ENCODE peak calls at places on chromosomes 11 and 22, in six cellular contexts. One of them, this sample, is unnamed.

GRCh38 chr22:30234786-30235470 is 11.6 kb downstream of the LIF start:
- DNase-seq in HEK293T: no peak
- DNase-seq in A549: no peak
- DNase-seq in GM12878: no peak
- DNase-seq in K562: no peak
- DNase-seq in HepG2: no peak
- DNase-seq in this sample: peak; percentile 82

GRCh38 chr11:16408619-16409018 is 52.3 kb upstream of the SOX6 start:
- DNase-seq in HEK293T: no peak
- DNase-seq in A549: no peak
- DNase-seq in GM12878: no peak
- DNase-seq in K562: peak; percentile 19
- DNase-seq in HepG2: no peak
- DNase-seq in this sample: no peak

GRCh38 chr22:46738961-46739870 is 1.2 kb upstream of the CERK start:
- DNase-seq in HEK293T: no peak
- DNase-seq in A549: peak; percentile 89
- DNase-seq in GM12878: no peak
- DNase-seq in K562: peak; percentile 22
- DNase-seq in HepG2: peak; percentile 75
- DNase-seq in this sample: peak; percentile 72

GRCh38 chr11:6572215-6572614 is 31.2 kb downstream of the RRP8 start:
- DNase-seq in HEK293T: no peak
- DNase-seq in A549: no peak
- DNase-seq in GM12878: no peak
- DNase-seq in K562: no peak
- DNase-seq in HepG2: no peak
- DNase-seq in this sample: peak; percentile 84

GRCh38 chr11:44875056-44875455 is 75.6 kb downstream of the TP53I11 start:
- DNase-seq in HEK293T: no peak
- DNase-seq in A549: no peak
- DNase-seq in GM12878: no peak
- DNase-seq in K562: no peak
- DNase-seq in HepG2: no peak
- DNase-seq in this sample: no peak

GRCh38 chr11:115505165-115505564 is 950 bp upstream of the CADM1 start:
- DNase-seq in HEK293T: peak; percentile 33
- DNase-seq in A549: no peak
- DNase-seq in GM12878: no peak
- DNase-seq in K562: no peak
- DNase-seq in HepG2: no peak
- DNase-seq in this sample: no peak

GRCh38 chr11:103488021-103488420 is 378.8 kb downstream of the DYNC2H1 start:
- DNase-seq in HEK293T: no peak
- DNase-seq in A549: no peak
- DNase-seq in GM12878: no peak
- DNase-seq in K562: no peak
- DNase-seq in HepG2: no peak
- DNase-seq in this sample: no peak

GRCh38 chr11:114263510-114264170 is 32.6 kb upstream of the NNMT start:
- DNase-seq in HEK293T: no peak
- DNase-seq in A549: no peak
- DNase-seq in GM12878: no peak
- DNase-seq in K562: no peak
- DNase-seq in HepG2: no peak
- DNase-seq in this sample: no peak

GRCh38 chr11:2166091-2166851 is 5.3 kb upstream of the INS start:
- DNase-seq in HEK293T: peak; percentile 65
- DNase-seq in A549: peak; percentile 42
- DNase-seq in GM12878: no peak
- DNase-seq in K562: peak; percentile 55
- DNase-seq in HepG2: no peak
- DNase-seq in this sample: no peak

GRCh38 chr11:105344938-105345337 is 205.4 kb upstream of the CARD18 start:
- DNase-seq in HEK293T: no peak
- DNase-seq in A549: no peak
- DNase-seq in GM12878: no peak
- DNase-seq in K562: no peak
- DNase-seq in HepG2: no peak
- DNase-seq in this sample: no peak

GRCh38 chr11:15158351-15159015 is 43.8 kb downstream of the INSC start:
- DNase-seq in HEK293T: no peak
- DNase-seq in A549: no peak
- DNase-seq in GM12878: no peak
- DNase-seq in K562: no peak
- DNase-seq in HepG2: no peak
- DNase-seq in this sample: peak; percentile 88

GRCh38 chr11:4826425-4826824 is 5.3 kb downstream of the OR51F2 start:
- DNase-seq in HEK293T: no peak
- DNase-seq in A549: no peak
- DNase-seq in GM12878: no peak
- DNase-seq in K562: no peak
- DNase-seq in HepG2: no peak
- DNase-seq in this sample: peak; percentile 44

GRCh38 chr11:56521955-56522354 is 21.1 kb downstream of the OR5M11 start:
- DNase-seq in HEK293T: no peak
- DNase-seq in A549: peak; percentile 47
- DNase-seq in GM12878: no peak
- DNase-seq in K562: no peak
- DNase-seq in HepG2: peak; percentile 2
- DNase-seq in this sample: no peak

GRCh38 chr11:74195828-74196227 is 24.7 kb downstream of the PPME1 start:
- DNase-seq in HEK293T: no peak
- DNase-seq in A549: no peak
- DNase-seq in GM12878: no peak
- DNase-seq in K562: no peak
- DNase-seq in HepG2: no peak
- DNase-seq in this sample: peak; percentile 26

GRCh38 chr11:122601131-122602125 is 54.1 kb upstream of the UBASH3B start:
- DNase-seq in HEK293T: no peak
- DNase-seq in A549: peak; percentile 56
- DNase-seq in GM12878: no peak
- DNase-seq in K562: no peak
- DNase-seq in HepG2: peak; percentile 40
- DNase-seq in this sample: peak; percentile 69

GRCh38 chr11:83035070-83035854 is 36.4 kb downstream of the RAB30 start:
- DNase-seq in HEK293T: no peak
- DNase-seq in A549: no peak
- DNase-seq in GM12878: no peak
- DNase-seq in K562: no peak
- DNase-seq in HepG2: no peak
- DNase-seq in this sample: no peak

GRCh38 chr11:14973621-14974020 is 1.5 kb upstream of the CALCA start:
- DNase-seq in HEK293T: no peak
- DNase-seq in A549: no peak
- DNase-seq in GM12878: no peak
- DNase-seq in K562: no peak
- DNase-seq in HepG2: no peak
- DNase-seq in this sample: peak; percentile 4

GRCh38 chr11:115848614-115849013 is 344.4 kb upstream of the CADM1 start:
- DNase-seq in HEK293T: no peak
- DNase-seq in A549: no peak
- DNase-seq in GM12878: no peak
- DNase-seq in K562: no peak
- DNase-seq in HepG2: no peak
- DNase-seq in this sample: no peak

GRCh38 chr11:83472831-83473230 is 186.7 kb upstream of the CCDC90B start:
- DNase-seq in HEK293T: no peak
- DNase-seq in A549: no peak
- DNase-seq in GM12878: no peak
- DNase-seq in K562: no peak
- DNase-seq in HepG2: no peak
- DNase-seq in this sample: no peak

GRCh38 chr11:114416441-114416928 is 16.0 kb downstream of the RBM7 start:
- DNase-seq in HEK293T: no peak
- DNase-seq in A549: no peak
- DNase-seq in GM12878: no peak
- DNase-seq in K562: no peak
- DNase-seq in HepG2: no peak
- DNase-seq in this sample: peak; percentile 33

GRCh38 chr11:114848027-114848426 is 169.7 kb downstream of the NXPE2 start:
- DNase-seq in HEK293T: no peak
- DNase-seq in A549: no peak
- DNase-seq in GM12878: no peak
- DNase-seq in K562: no peak
- DNase-seq in HepG2: no peak
- DNase-seq in this sample: no peak

GRCh38 chr11:116931206-116931953 is 94.0 kb upstream of the APOA1 start:
- DNase-seq in HEK293T: no peak
- DNase-seq in A549: peak; percentile 56
- DNase-seq in GM12878: no peak
- DNase-seq in K562: peak; percentile 26
- DNase-seq in HepG2: no peak
- DNase-seq in this sample: peak; percentile 53

DNA sequence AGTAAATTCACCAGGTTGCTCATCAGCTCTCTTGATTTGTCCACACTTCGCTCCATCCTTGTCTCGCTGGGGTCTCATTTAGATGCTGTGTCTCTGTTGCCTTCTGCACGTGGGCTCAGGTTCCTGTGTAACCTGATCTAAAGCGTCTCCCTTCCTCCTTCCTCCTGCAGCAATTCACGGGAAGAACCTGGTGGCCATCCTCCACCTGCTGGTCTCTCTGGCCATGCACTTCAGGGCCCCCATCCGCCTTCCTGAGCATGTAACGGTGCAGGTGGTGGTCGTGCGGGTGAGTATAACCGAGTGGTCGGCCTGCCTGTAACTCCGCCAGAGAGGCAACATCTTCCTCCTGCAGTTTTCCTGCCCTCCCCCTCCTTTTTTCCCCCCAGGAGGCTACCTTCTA is 48.0 kb upstream of the PARVG start:
- DNase-seq in HEK293T: no peak
- DNase-seq in A549: no peak
- DNase-seq in GM12878: no peak
- DNase-seq in K562: no peak
- DNase-seq in HepG2: no peak
- DNase-seq in this sample: no peak
- TF ChIP-seq BHLHE40 in HEK293T: no peak
- TF ChIP-seq BHLHE40 in A549: no peak
- TF ChIP-seq BHLHE40 in GM12878: no peak
- TF ChIP-seq BHLHE40 in K562: no peak
- TF ChIP-seq BHLHE40 in HepG2: no peak
- TF ChIP-seq BHLHE40 in this sample: no peak

GRCh38 chr11:1081601-1082311 is 7.1 kb downstream of the MUC2 start:
- DNase-seq in HEK293T: no peak
- DNase-seq in A549: no peak
- DNase-seq in GM12878: no peak
- DNase-seq in K562: no peak
- DNase-seq in HepG2: no peak
- DNase-seq in this sample: no peak
- TF ChIP-seq BHLHE40 in HEK293T: no peak
- TF ChIP-seq BHLHE40 in A549: no peak
- TF ChIP-seq BHLHE40 in GM12878: no peak
- TF ChIP-seq BHLHE40 in K562: no peak
- TF ChIP-seq BHLHE40 in HepG2: no peak
- TF ChIP-seq BHLHE40 in this sample: no peak

DNA sequence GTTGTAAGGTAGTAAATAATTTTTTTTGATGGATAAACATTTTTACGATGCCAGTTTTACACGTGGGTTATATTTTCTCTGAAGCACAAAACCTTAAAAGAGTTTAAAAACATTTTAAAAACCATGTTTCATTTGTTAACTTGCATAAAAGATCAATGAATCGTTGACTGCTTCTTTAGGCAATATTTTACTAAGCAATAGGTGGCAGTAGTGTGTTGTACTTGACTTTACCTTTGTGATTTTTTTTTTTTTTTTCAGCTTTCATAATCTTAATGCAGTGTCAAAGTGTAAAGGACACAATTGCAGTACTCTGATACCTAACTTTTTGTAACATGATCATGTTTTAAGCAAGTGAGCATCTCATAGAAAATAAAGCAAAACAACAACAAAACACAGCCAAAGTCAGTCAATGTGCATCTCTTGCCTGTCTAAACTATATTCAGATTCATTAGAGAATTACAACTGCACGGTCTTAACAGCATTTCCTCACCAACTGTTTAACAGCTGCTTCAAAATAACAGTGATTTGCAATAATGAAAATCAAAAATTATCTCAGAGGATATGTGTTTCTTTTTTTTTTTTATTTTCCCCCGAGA is 27.7 kb downstream of the DNAJC24 start:
- DNase-seq in HEK293T: peak; percentile 14
- DNase-seq in A549: peak; percentile 10
- DNase-seq in GM12878: no peak
- DNase-seq in K562: peak; percentile 23
- DNase-seq in HepG2: peak; percentile 18
- DNase-seq in this sample: peak; percentile 22
- TF ChIP-seq BHLHE40 in HEK293T: no peak
- TF ChIP-seq BHLHE40 in A549: no peak
- TF ChIP-seq BHLHE40 in GM12878: no peak
- TF ChIP-seq BHLHE40 in K562: no peak
- TF ChIP-seq BHLHE40 in HepG2: no peak
- TF ChIP-seq BHLHE40 in this sample: no peak

GRCh38 chr22:21727768-21728167 is 7.8 kb downstream of the YPEL1 start:
- DNase-seq in HEK293T: no peak
- DNase-seq in A549: no peak
- DNase-seq in GM12878: no peak
- DNase-seq in K562: no peak
- DNase-seq in HepG2: no peak
- DNase-seq in this sample: no peak

GRCh38 chr22:21728270-21728669 is 7.3 kb downstream of the YPEL1 start:
- DNase-seq in HEK293T: no peak
- DNase-seq in A549: no peak
- DNase-seq in GM12878: no peak
- DNase-seq in K562: no peak
- DNase-seq in HepG2: no peak
- DNase-seq in this sample: no peak

GRCh38 chr22:21731503-21731902 is 4.1 kb downstream of the YPEL1 start:
- DNase-seq in HEK293T: no peak
- DNase-seq in A549: no peak
- DNase-seq in GM12878: no peak
- DNase-seq in K562: no peak
- DNase-seq in HepG2: no peak
- DNase-seq in this sample: no peak

GRCh38 chr22:21727159-21727558 is 8.4 kb downstream of the YPEL1 start:
- DNase-seq in HEK293T: no peak
- DNase-seq in A549: no peak
- DNase-seq in GM12878: no peak
- DNase-seq in K562: no peak
- DNase-seq in HepG2: no peak
- DNase-seq in this sample: no peak

DNA sequence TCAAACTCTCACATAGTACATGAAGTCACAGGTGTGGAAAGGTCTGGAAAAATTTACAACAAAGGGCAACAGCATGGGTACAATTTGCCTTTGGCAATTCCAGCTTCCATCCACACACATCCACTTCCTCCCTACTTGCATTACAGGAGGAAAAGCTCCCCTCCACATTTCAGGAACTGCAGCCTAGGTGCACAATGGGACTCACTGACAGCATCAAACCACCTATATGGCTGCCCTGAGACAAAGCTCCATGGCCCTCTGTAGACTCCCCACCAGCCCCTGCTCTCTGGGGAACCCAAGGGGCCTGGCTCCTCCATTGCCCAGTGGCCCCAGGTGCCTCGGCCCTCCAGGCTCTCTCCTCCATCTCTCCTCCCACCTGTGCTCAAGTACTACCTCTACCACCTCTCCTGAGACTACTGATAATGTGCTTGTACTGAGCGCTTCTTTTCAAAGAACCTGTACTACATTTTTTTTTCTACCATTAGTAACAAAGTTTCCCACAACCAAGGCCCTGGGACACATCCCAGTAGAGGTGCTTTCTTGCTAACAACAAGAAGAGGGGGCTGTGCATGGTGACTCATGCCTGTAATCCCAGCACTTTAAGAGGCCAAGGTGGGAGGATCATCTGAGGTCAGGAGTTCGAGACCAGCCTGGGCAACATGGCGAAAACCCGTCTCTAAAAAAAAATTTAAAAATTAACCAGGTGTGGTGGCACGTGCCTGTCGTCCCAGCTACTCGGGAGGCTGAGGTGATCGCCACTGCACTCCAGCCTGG is 4.9 kb downstream of the YPEL1 start:
- DNase-seq in HEK293T: no peak
- DNase-seq in A549: no peak
- DNase-seq in GM12878: no peak
- DNase-seq in K562: peak; percentile 33
- DNase-seq in HepG2: no peak
- DNase-seq in this sample: no peak
- TF ChIP-seq BHLHE40 in HEK293T: no peak
- TF ChIP-seq BHLHE40 in A549: no peak
- TF ChIP-seq BHLHE40 in GM12878: no peak
- TF ChIP-seq BHLHE40 in K562: peak; percentile 26
- TF ChIP-seq BHLHE40 in HepG2: no peak
- TF ChIP-seq BHLHE40 in this sample: no peak